ENCODE peak calls at places on chromosome 15, in ten cellular contexts. One of them, this sample, is unnamed.

GRCh38 chr15:65939901-65940617 is 70.8 kb downstream of the RAB11A start:
- DNase-seq in GM20000: no peak
- DNase-seq in NCI-H69: peak; percentile 72
- DNase-seq in lung microvascular endothelial cell: peak; percentile 6
- DNase-seq in endothelial cell: no peak
- DNase-seq in tibial nerve: no peak
- DNase-seq in activated CD4-positive, alpha-beta T cell treated with anti-CD3 and anti-CD28 coated beads, Interleukin-2, amount 50 U/mL, for 4 hours: no peak
- DNase-seq in iris pigment epithelial cell: peak; percentile 95
- DNase-seq in stimulated activated CD8-positive, alpha-beta memory T cell treated with anti-CD3 and anti-CD28 coated beads, Interleukin-12 subunit alpha, Interleukin-12 subunit beta, amount 100 ng/mL, for 4 hours: no peak
- DNase-seq in HTR-8/SVneo: peak; percentile 45
- DNase-seq in this sample: no peak

GRCh38 chr15:92687183-92687582 is 31.6 kb upstream of the FAM174B start:
- DNase-seq in HTR-8/SVneo: no peak
- DNase-seq in activated CD4-positive, alpha-beta T cell treated with anti-CD3 and anti-CD28 coated beads, Interleukin-2, amount 50 U/mL, for 4 hours: no peak
- DNase-seq in lung microvascular endothelial cell: peak; percentile 76
- DNase-seq in stimulated activated CD8-positive, alpha-beta memory T cell treated with anti-CD3 and anti-CD28 coated beads, Interleukin-12 subunit alpha, Interleukin-12 subunit beta, amount 100 ng/mL, for 4 hours: no peak
- DNase-seq in tibial nerve: no peak
- DNase-seq in NCI-H69: no peak
- DNase-seq in GM20000: no peak
- DNase-seq in endothelial cell: no peak
- DNase-seq in iris pigment epithelial cell: no peak
- DNase-seq in this sample: no peak

GRCh38 chr15:101250331-101250730 is 1.5 kb downstream of the CHSY1 start:
- DNase-seq in iris pigment epithelial cell: peak; percentile 67
- DNase-seq in stimulated activated CD8-positive, alpha-beta memory T cell treated with anti-CD3 and anti-CD28 coated beads, Interleukin-12 subunit alpha, Interleukin-12 subunit beta, amount 100 ng/mL, for 4 hours: no peak
- DNase-seq in NCI-H69: peak; percentile 40
- DNase-seq in GM20000: no peak
- DNase-seq in lung microvascular endothelial cell: peak; percentile 59
- DNase-seq in activated CD4-positive, alpha-beta T cell treated with anti-CD3 and anti-CD28 coated beads, Interleukin-2, amount 50 U/mL, for 4 hours: no peak
- DNase-seq in tibial nerve: no peak
- DNase-seq in HTR-8/SVneo: no peak
- DNase-seq in endothelial cell: no peak
- DNase-seq in this sample: no peak

GRCh38 chr15:70528816-70529215 is 234.5 kb downstream of the UACA start:
- DNase-seq in tibial nerve: no peak
- DNase-seq in iris pigment epithelial cell: no peak
- DNase-seq in endothelial cell: no peak
- DNase-seq in stimulated activated CD8-positive, alpha-beta memory T cell treated with anti-CD3 and anti-CD28 coated beads, Interleukin-12 subunit alpha, Interleukin-12 subunit beta, amount 100 ng/mL, for 4 hours: no peak
- DNase-seq in NCI-H69: peak; percentile 5
- DNase-seq in lung microvascular endothelial cell: no peak
- DNase-seq in activated CD4-positive, alpha-beta T cell treated with anti-CD3 and anti-CD28 coated beads, Interleukin-2, amount 50 U/mL, for 4 hours: no peak
- DNase-seq in HTR-8/SVneo: no peak
- DNase-seq in GM20000: no peak
- DNase-seq in this sample: no peak

GRCh38 chr15:80846416-80846815 is 67.2 kb downstream of the CEMIP start:
- DNase-seq in HTR-8/SVneo: no peak
- DNase-seq in NCI-H69: peak; percentile 29
- DNase-seq in iris pigment epithelial cell: no peak
- DNase-seq in stimulated activated CD8-positive, alpha-beta memory T cell treated with anti-CD3 and anti-CD28 coated beads, Interleukin-12 subunit alpha, Interleukin-12 subunit beta, amount 100 ng/mL, for 4 hours: no peak
- DNase-seq in endothelial cell: no peak
- DNase-seq in activated CD4-positive, alpha-beta T cell treated with anti-CD3 and anti-CD28 coated beads, Interleukin-2, amount 50 U/mL, for 4 hours: no peak
- DNase-seq in tibial nerve: no peak
- DNase-seq in lung microvascular endothelial cell: no peak
- DNase-seq in GM20000: no peak
- DNase-seq in this sample: no peak

GRCh38 chr15:65414841-65415621 is 7.7 kb downstream of the IGDCC4 start:
- DNase-seq in activated CD4-positive, alpha-beta T cell treated with anti-CD3 and anti-CD28 coated beads, Interleukin-2, amount 50 U/mL, for 4 hours: no peak
- DNase-seq in iris pigment epithelial cell: peak; percentile 65
- DNase-seq in stimulated activated CD8-positive, alpha-beta memory T cell treated with anti-CD3 and anti-CD28 coated beads, Interleukin-12 subunit alpha, Interleukin-12 subunit beta, amount 100 ng/mL, for 4 hours: no peak
- DNase-seq in HTR-8/SVneo: no peak
- DNase-seq in NCI-H69: peak; percentile 93
- DNase-seq in endothelial cell: peak; percentile 55
- DNase-seq in tibial nerve: no peak
- DNase-seq in GM20000: no peak
- DNase-seq in lung microvascular endothelial cell: peak; percentile 54
- DNase-seq in this sample: no peak

GRCh38 chr15:71440479-71441071 is 325.3 kb downstream of the THSD4 start:
- DNase-seq in HTR-8/SVneo: peak; percentile 43
- DNase-seq in activated CD4-positive, alpha-beta T cell treated with anti-CD3 and anti-CD28 coated beads, Interleukin-2, amount 50 U/mL, for 4 hours: no peak
- DNase-seq in endothelial cell: no peak
- DNase-seq in NCI-H69: peak; percentile 28
- DNase-seq in GM20000: peak; percentile 20
- DNase-seq in tibial nerve: no peak
- DNase-seq in stimulated activated CD8-positive, alpha-beta memory T cell treated with anti-CD3 and anti-CD28 coated beads, Interleukin-12 subunit alpha, Interleukin-12 subunit beta, amount 100 ng/mL, for 4 hours: no peak
- DNase-seq in lung microvascular endothelial cell: peak; percentile 83
- DNase-seq in iris pigment epithelial cell: peak; percentile 76
- DNase-seq in this sample: no peak

GRCh38 chr15:84009616-84010015 is 226.0 kb upstream of the GOLGA6L4 start:
- DNase-seq in activated CD4-positive, alpha-beta T cell treated with anti-CD3 and anti-CD28 coated beads, Interleukin-2, amount 50 U/mL, for 4 hours: no peak
- DNase-seq in HTR-8/SVneo: no peak
- DNase-seq in stimulated activated CD8-positive, alpha-beta memory T cell treated with anti-CD3 and anti-CD28 coated beads, Interleukin-12 subunit alpha, Interleukin-12 subunit beta, amount 100 ng/mL, for 4 hours: no peak
- DNase-seq in iris pigment epithelial cell: no peak
- DNase-seq in NCI-H69: no peak
- DNase-seq in GM20000: no peak
- DNase-seq in tibial nerve: no peak
- DNase-seq in endothelial cell: no peak
- DNase-seq in lung microvascular endothelial cell: no peak
- DNase-seq in this sample: peak; percentile 71

GRCh38 chr15:69000725-69001503 is 13.6 kb upstream of the NOX5 start:
- DNase-seq in HTR-8/SVneo: no peak
- DNase-seq in iris pigment epithelial cell: no peak
- DNase-seq in lung microvascular endothelial cell: no peak
- DNase-seq in stimulated activated CD8-positive, alpha-beta memory T cell treated with anti-CD3 and anti-CD28 coated beads, Interleukin-12 subunit alpha, Interleukin-12 subunit beta, amount 100 ng/mL, for 4 hours: no peak
- DNase-seq in NCI-H69: no peak
- DNase-seq in activated CD4-positive, alpha-beta T cell treated with anti-CD3 and anti-CD28 coated beads, Interleukin-2, amount 50 U/mL, for 4 hours: no peak
- DNase-seq in endothelial cell: no peak
- DNase-seq in GM20000: no peak
- DNase-seq in tibial nerve: no peak
- DNase-seq in this sample: no peak

GRCh38 chr15:55552926-55553325 is 35.2 kb downstream of the PYGO1 start:
- DNase-seq in iris pigment epithelial cell: peak; percentile 75
- DNase-seq in stimulated activated CD8-positive, alpha-beta memory T cell treated with anti-CD3 and anti-CD28 coated beads, Interleukin-12 subunit alpha, Interleukin-12 subunit beta, amount 100 ng/mL, for 4 hours: no peak
- DNase-seq in HTR-8/SVneo: no peak
- DNase-seq in endothelial cell: no peak
- DNase-seq in NCI-H69: peak; percentile 72
- DNase-seq in GM20000: no peak
- DNase-seq in lung microvascular endothelial cell: no peak
- DNase-seq in activated CD4-positive, alpha-beta T cell treated with anti-CD3 and anti-CD28 coated beads, Interleukin-2, amount 50 U/mL, for 4 hours: no peak
- DNase-seq in tibial nerve: no peak
- DNase-seq in this sample: no peak

GRCh38 chr15:89335289-89336041 is 841 bp upstream of the POLG start:
- DNase-seq in GM20000: no peak
- DNase-seq in lung microvascular endothelial cell: peak; percentile 31
- DNase-seq in HTR-8/SVneo: no peak
- DNase-seq in iris pigment epithelial cell: no peak
- DNase-seq in tibial nerve: peak; percentile 22
- DNase-seq in NCI-H69: peak; percentile 88
- DNase-seq in stimulated activated CD8-positive, alpha-beta memory T cell treated with anti-CD3 and anti-CD28 coated beads, Interleukin-12 subunit alpha, Interleukin-12 subunit beta, amount 100 ng/mL, for 4 hours: no peak
- DNase-seq in activated CD4-positive, alpha-beta T cell treated with anti-CD3 and anti-CD28 coated beads, Interleukin-2, amount 50 U/mL, for 4 hours: no peak
- DNase-seq in endothelial cell: peak; percentile 51
- DNase-seq in this sample: peak; percentile 45

GRCh38 chr15:60843482-60843881 is 364.5 kb upstream of the ICE2 start:
- DNase-seq in stimulated activated CD8-positive, alpha-beta memory T cell treated with anti-CD3 and anti-CD28 coated beads, Interleukin-12 subunit alpha, Interleukin-12 subunit beta, amount 100 ng/mL, for 4 hours: no peak
- DNase-seq in iris pigment epithelial cell: no peak
- DNase-seq in HTR-8/SVneo: no peak
- DNase-seq in GM20000: no peak
- DNase-seq in NCI-H69: no peak
- DNase-seq in lung microvascular endothelial cell: no peak
- DNase-seq in endothelial cell: no peak
- DNase-seq in tibial nerve: no peak
- DNase-seq in activated CD4-positive, alpha-beta T cell treated with anti-CD3 and anti-CD28 coated beads, Interleukin-2, amount 50 U/mL, for 4 hours: no peak
- DNase-seq in this sample: no peak

This sample was measured in tibial artery.